ENCODE peak calls at places on chromosomes 5 and 9, in six cellular contexts. One of them, this sample, is unnamed.

GRCh38 chr9:114123031-114123977 is 24.2 kb upstream of the KIF12 start:
- DNase-seq in PC-9: no peak
- DNase-seq in DMS153: no peak
- DNase-seq in stimulated activated CD8-positive, alpha-beta memory T cell treated with anti-CD3 and anti-CD28 coated beads, Interleukin-15, amount 100 ng/mL, for 4 hours: no peak
- DNase-seq in glomerular endothelial cell: no peak
- DNase-seq in mucosa of descending colon: no peak
- DNase-seq in this sample: no peak

GRCh38 chr5:134141346-134142050 is 27.0 kb downstream of the TCF7 start:
- DNase-seq in stimulated activated CD8-positive, alpha-beta memory T cell treated with anti-CD3 and anti-CD28 coated beads, Interleukin-15, amount 100 ng/mL, for 4 hours: no peak
- DNase-seq in PC-9: no peak
- DNase-seq in DMS153: no peak
- DNase-seq in glomerular endothelial cell: no peak
- DNase-seq in mucosa of descending colon: peak; percentile 18
- DNase-seq in this sample: no peak

GRCh38 chr9:136806067-136806466 is 1.7 kb upstream of the RABL6 start:
- DNase-seq in glomerular endothelial cell: no peak
- DNase-seq in PC-9: no peak
- DNase-seq in DMS153: no peak
- DNase-seq in mucosa of descending colon: no peak
- DNase-seq in stimulated activated CD8-positive, alpha-beta memory T cell treated with anti-CD3 and anti-CD28 coated beads, Interleukin-15, amount 100 ng/mL, for 4 hours: no peak
- DNase-seq in this sample: no peak

GRCh38 chr5:134595458-134595838 is 37.2 kb downstream of the SAR1B start:
- DNase-seq in glomerular endothelial cell: no peak
- DNase-seq in DMS153: no peak
- DNase-seq in PC-9: no peak
- DNase-seq in mucosa of descending colon: no peak
- DNase-seq in stimulated activated CD8-positive, alpha-beta memory T cell treated with anti-CD3 and anti-CD28 coated beads, Interleukin-15, amount 100 ng/mL, for 4 hours: no peak
- DNase-seq in this sample: no peak

GRCh38 chr5:108345541-108346171 is 36.2 kb downstream of the FBXL17 start:
- DNase-seq in PC-9: no peak
- DNase-seq in stimulated activated CD8-positive, alpha-beta memory T cell treated with anti-CD3 and anti-CD28 coated beads, Interleukin-15, amount 100 ng/mL, for 4 hours: no peak
- DNase-seq in glomerular endothelial cell: peak; percentile 29
- DNase-seq in DMS153: peak; percentile 5
- DNase-seq in mucosa of descending colon: no peak
- DNase-seq in this sample: no peak

GRCh38 chr9:92647671-92648446 is 22.1 kb downstream of the IPPK start:
- DNase-seq in glomerular endothelial cell: no peak
- DNase-seq in DMS153: no peak
- DNase-seq in mucosa of descending colon: no peak
- DNase-seq in PC-9: no peak
- DNase-seq in stimulated activated CD8-positive, alpha-beta memory T cell treated with anti-CD3 and anti-CD28 coated beads, Interleukin-15, amount 100 ng/mL, for 4 hours: no peak
- DNase-seq in this sample: no peak

GRCh38 chr9:18358325-18358724 is 115.6 kb upstream of the ADAMTSL1 start:
- DNase-seq in stimulated activated CD8-positive, alpha-beta memory T cell treated with anti-CD3 and anti-CD28 coated beads, Interleukin-15, amount 100 ng/mL, for 4 hours: no peak
- DNase-seq in PC-9: no peak
- DNase-seq in glomerular endothelial cell: no peak
- DNase-seq in mucosa of descending colon: no peak
- DNase-seq in DMS153: no peak
- DNase-seq in this sample: no peak

GRCh38 chr5:111075520-111075919 is 4.0 kb downstream of the TSLP start:
- DNase-seq in PC-9: no peak
- DNase-seq in stimulated activated CD8-positive, alpha-beta memory T cell treated with anti-CD3 and anti-CD28 coated beads, Interleukin-15, amount 100 ng/mL, for 4 hours: no peak
- DNase-seq in glomerular endothelial cell: no peak
- DNase-seq in mucosa of descending colon: no peak
- DNase-seq in DMS153: no peak
- DNase-seq in this sample: no peak

GRCh38 chr5:2207966-2208544 is 325.3 kb upstream of the IRX4 start:
- DNase-seq in mucosa of descending colon: no peak
- DNase-seq in DMS153: peak; percentile 35
- DNase-seq in PC-9: peak; percentile 40
- DNase-seq in glomerular endothelial cell: no peak
- DNase-seq in stimulated activated CD8-positive, alpha-beta memory T cell treated with anti-CD3 and anti-CD28 coated beads, Interleukin-15, amount 100 ng/mL, for 4 hours: no peak
- DNase-seq in this sample: no peak

GRCh38 chr5:150058480-150059126 is 27.8 kb downstream of the CSF1R start:
- DNase-seq in glomerular endothelial cell: no peak
- DNase-seq in PC-9: no peak
- DNase-seq in DMS153: no peak
- DNase-seq in mucosa of descending colon: no peak
- DNase-seq in stimulated activated CD8-positive, alpha-beta memory T cell treated with anti-CD3 and anti-CD28 coated beads, Interleukin-15, amount 100 ng/mL, for 4 hours: no peak
- DNase-seq in this sample: no peak

GRCh38 chr9:89274838-89275237 is 36.2 kb upstream of the CKS2 start:
- DNase-seq in PC-9: no peak
- DNase-seq in DMS153: no peak
- DNase-seq in mucosa of descending colon: no peak
- DNase-seq in stimulated activated CD8-positive, alpha-beta memory T cell treated with anti-CD3 and anti-CD28 coated beads, Interleukin-15, amount 100 ng/mL, for 4 hours: no peak
- DNase-seq in glomerular endothelial cell: no peak
- DNase-seq in this sample: no peak

GRCh38 chr9:131420913-131421312 is 27.0 kb downstream of the PRRC2B start:
- DNase-seq in DMS153: no peak
- DNase-seq in mucosa of descending colon: no peak
- DNase-seq in PC-9: no peak
- DNase-seq in stimulated activated CD8-positive, alpha-beta memory T cell treated with anti-CD3 and anti-CD28 coated beads, Interleukin-15, amount 100 ng/mL, for 4 hours: no peak
- DNase-seq in glomerular endothelial cell: no peak
- DNase-seq in this sample: no peak

GRCh38 chr9:125748511-125749099 is 1.4 kb downstream of the PBX3 start:
- DNase-seq in PC-9: no peak
- DNase-seq in DMS153: no peak
- DNase-seq in stimulated activated CD8-positive, alpha-beta memory T cell treated with anti-CD3 and anti-CD28 coated beads, Interleukin-15, amount 100 ng/mL, for 4 hours: no peak
- DNase-seq in glomerular endothelial cell: no peak
- DNase-seq in mucosa of descending colon: peak; percentile 42
- DNase-seq in this sample: no peak

GRCh38 chr5:75049581-75050274 is 2.6 kb downstream of the GCNT4 start:
- DNase-seq in stimulated activated CD8-positive, alpha-beta memory T cell treated with anti-CD3 and anti-CD28 coated beads, Interleukin-15, amount 100 ng/mL, for 4 hours: no peak
- DNase-seq in DMS153: no peak
- DNase-seq in mucosa of descending colon: peak; percentile 55
- DNase-seq in PC-9: peak; percentile 43
- DNase-seq in glomerular endothelial cell: no peak
- DNase-seq in this sample: peak; percentile 73